ENCODE peak calls at places on chromosomes 1 and 21, in eight cellular contexts. U, X, P, E, G, J, R and Y are unnamed samples.

GRCh38 chr1:103496014-103496635 is 29.4 kb upstream of the RNPC3 start:
- DNase-seq in U (no peak), X (no peak), P (peak), E (no peak), G (no peak), J (no peak), R (no peak), Y (no peak)

GRCh38 chr21:37337179-37337578 is 29.4 kb upstream of the DYRK1A start:
- DNase-seq in U (no peak), X (no peak), P (no peak), E (no peak), G (no peak), J (no peak), R (no peak), Y (no peak)

GRCh38 chr1:159015440-159015909 is 5.8 kb downstream of the IFI16 start:
- DNase-seq in U (peak), X (peak), P (peak), E (peak), G (peak), J (peak), R (no peak), Y (no peak)

GRCh38 chr21:46646541-46647154 is 11.2 kb downstream of the PRMT2 start:
- DNase-seq in U (no peak), X (no peak), P (no peak), E (no peak), G (no peak), J (no peak), R (no peak), Y (no peak)

GRCh38 chr1:156931553-156931952 is 11.1 kb downstream of the LRRC71 start:
- DNase-seq in U (no peak), X (peak), P (peak), E (no peak), G (peak), J (no peak), R (no peak), Y (no peak)

GRCh38 chr1:109793089-109793485 is 29.4 kb upstream of the EPS8L3 start:
- DNase-seq in U (no peak), X (no peak), P (no peak), E (peak), G (peak), J (peak), R (peak), Y (peak)

GRCh38 chr1:4516596-4516995 is 137.8 kb upstream of the AJAP1 start:
- DNase-seq in U (no peak), X (no peak), P (no peak), E (no peak), G (no peak), J (no peak), R (no peak), Y (no peak)

GRCh38 chr1:114457675-114458074 is 53.3 kb downstream of the TRIM33 start:
- DNase-seq in U (no peak), X (no peak), P (no peak), E (no peak), G (no peak), J (no peak), R (no peak), Y (no peak)

GRCh38 chr21:35738342-35738961 is 321.9 kb downstream of the SETD4 start:
- DNase-seq in U (peak), X (no peak), P (peak), E (no peak), G (no peak), J (no peak), R (peak), Y (no peak)

GRCh38 chr1:173297798-173298391 is 90.8 kb upstream of the TNFSF4 start:
- DNase-seq in U (no peak), X (no peak), P (no peak), E (no peak), G (no peak), J (no peak), R (no peak), Y (no peak)

GRCh38 chr1:206128192-206128591 is 11.0 kb upstream of the AVPR1B start:
- DNase-seq in U (no peak), X (no peak), P (peak), E (no peak), G (no peak), J (no peak), R (no peak), Y (no peak)

GRCh38 chr21:25895565-25896205 is 160.9 kb downstream of the GABPA start:
- DNase-seq in U (no peak), X (no peak), P (peak), E (no peak), G (no peak), J (no peak), R (no peak), Y (no peak)

GRCh38 chr21:42621828-42622199 is 31.6 kb upstream of the PDE9A start:
- DNase-seq in U (no peak), X (no peak), P (no peak), E (no peak), G (no peak), J (no peak), R (no peak), Y (peak)

DNA sequence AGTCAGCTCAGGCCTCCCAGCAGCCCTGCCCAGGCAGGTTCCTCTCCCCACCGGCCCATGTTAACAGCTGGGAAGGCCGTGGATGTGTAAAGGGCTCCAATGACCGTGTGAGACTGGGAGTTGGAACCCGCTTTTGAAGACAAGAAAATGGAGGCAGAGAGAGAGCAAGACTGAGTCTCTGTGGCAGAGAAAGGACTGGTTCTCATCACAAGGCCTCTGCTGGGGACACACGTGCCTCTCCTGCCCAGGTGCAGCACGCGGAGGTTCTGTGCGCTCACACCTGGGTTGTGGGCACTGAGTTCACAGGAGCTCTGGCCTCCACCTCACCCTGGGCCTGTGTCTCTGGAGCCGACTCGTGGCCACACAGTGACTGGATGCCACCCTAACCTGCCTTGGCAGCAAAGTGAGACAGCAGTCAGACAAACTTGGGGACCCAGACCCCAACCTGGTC is 27.0 kb downstream of the RUNX3 start:
- DNase-seq in U (no peak), X (peak), P (no peak), E (peak), G (no peak), J (peak), R (no peak), Y (no peak)
- TF ChIP-seq POLR2A in U (no peak), X (no peak), P (no peak), E (no peak), G (no peak), J (no peak), R (no peak), Y (no peak)

DNA sequence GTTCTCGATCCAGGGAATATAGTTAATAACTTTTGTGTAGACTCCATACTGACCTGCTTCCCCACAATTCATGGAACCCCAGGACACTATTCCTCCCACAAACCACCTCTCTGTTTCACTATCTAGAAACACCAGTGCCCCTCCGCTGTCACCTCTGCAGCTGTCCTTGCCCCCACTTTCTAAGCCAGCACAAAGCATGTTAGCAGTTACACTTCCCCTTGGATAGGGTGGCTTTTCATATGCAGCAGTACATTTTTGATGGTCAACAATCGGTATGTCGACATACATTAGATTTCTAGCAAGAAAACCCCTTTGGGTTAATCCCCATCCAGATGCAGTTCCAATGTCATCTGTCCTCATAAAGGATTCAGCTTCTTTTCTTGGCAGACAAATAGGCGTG is 14.4 kb downstream of the TARDBP start:
- DNase-seq in U (no peak), X (no peak), P (no peak), E (no peak), G (no peak), J (no peak), R (no peak), Y (no peak)
- TF ChIP-seq POLR2A in U (no peak), X (no peak), P (no peak), E (no peak), G (no peak), J (no peak), R (no peak), Y (no peak)

GRCh38 chr1:220272841-220273090 is 513 bp upstream of the RAB3GAP2 start:
- DNase-seq in U (no peak), X (no peak), P (no peak), E (no peak), G (no peak), J (no peak), R (no peak), Y (no peak)

GRCh38 chr1:220271706-220272046 is 577 bp downstream of the RAB3GAP2 start:
- DNase-seq in U (no peak), X (peak), P (peak), E (no peak), G (no peak), J (no peak), R (no peak), Y (peak)

GRCh38 chr1:220275430-220275829 is 3.2 kb upstream of the RAB3GAP2 start:
- DNase-seq in U (no peak), X (no peak), P (no peak), E (no peak), G (no peak), J (no peak), R (no peak), Y (no peak)

GRCh38 chr1:220274122-220274855 is 2.0 kb upstream of the RAB3GAP2 start:
- DNase-seq in U (no peak), X (no peak), P (peak), E (no peak), G (peak), J (no peak), R (no peak), Y (no peak)

GRCh38 chr1:220272047-220272840 is at the start of gene RAB3GAP2:
- DNase-seq in U (peak), X (peak), P (peak), E (peak), G (peak), J (peak), R (peak), Y (peak)
- TF ChIP-seq POLR2A in U (peak), X (peak), P (peak), E (peak), G (peak), J (peak), R (peak), Y (no peak)

DNA sequence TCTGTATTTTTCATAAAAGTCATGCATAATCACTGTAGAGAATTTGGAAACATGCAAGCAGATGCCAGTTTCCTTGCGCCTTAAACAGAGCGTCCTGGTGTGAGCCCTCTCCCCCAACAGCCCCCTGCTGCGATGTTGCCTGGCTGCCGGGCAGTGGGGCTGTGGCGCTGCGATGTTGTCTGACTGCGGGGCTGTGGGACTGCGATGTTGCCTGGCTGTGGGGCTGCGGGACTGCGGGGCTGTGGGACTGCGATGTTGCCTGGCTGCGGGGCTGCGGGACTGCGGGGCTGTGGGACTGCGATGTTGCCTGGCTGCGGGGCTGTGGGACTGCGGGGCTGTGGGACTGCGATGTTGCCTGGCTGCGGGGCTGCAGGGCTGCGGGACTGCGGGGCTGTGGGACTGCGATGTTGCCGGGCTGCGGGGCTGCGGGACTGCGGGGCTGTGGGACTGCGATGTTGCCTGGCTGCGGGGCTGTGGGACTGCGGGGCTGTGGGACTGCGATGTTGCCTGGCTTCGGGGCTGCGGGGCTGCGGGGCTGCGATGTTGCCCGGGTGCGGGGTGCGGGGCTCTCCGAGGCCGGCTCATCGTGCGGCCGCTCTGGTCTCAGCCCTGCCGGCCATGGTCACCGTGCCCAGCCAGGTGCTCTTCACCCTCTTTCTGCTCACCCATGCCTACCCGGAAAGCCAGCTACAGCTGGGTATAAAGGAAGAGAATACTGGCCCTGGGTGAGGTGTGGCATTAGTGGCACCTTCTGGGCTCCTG is 36.0 kb downstream of the COQ8A start:
- DNase-seq in U (no peak), X (no peak), P (no peak), E (no peak), G (peak), J (no peak), R (no peak), Y (peak)
- TF ChIP-seq POLR2A in U (no peak), X (no peak), P (no peak), E (no peak), G (no peak), J (no peak), R (no peak), Y (no peak)

DNA sequence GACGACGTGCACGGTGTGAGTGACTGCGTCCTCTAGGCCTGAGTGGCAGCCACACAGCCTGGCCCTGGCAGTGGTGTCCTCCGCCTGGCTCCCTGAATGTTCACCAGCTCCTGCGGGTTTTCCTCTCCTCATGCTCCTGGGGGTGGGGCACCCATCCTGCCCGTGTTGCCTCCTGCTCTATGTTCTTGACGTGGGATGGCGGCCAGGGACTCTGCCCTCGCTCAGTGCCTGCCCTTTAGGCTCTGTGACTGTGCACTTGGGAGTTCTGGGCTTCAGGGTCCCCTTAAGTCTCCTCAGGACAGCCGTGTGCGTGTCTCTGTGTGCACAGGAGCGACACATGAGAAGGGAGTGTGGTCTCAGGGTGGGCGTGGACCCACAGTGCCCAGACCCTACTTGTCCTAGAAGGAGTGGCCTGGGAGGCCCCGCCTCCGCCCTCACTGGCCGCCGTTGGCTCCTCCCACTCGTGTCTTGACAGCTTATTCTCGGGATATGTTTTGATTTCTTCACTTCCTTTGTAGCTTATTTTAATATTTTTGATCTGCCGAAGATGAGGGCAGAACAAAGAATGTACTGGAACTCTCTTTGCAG is 3.6 kb downstream of the SKI start:
- DNase-seq in U (peak), X (peak), P (peak), E (peak), G (peak), J (peak), R (peak), Y (peak)
- TF ChIP-seq POLR2A in U (no peak), X (peak), P (no peak), E (no peak), G (no peak), J (no peak), R (no peak), Y (no peak)